ENCODE peak calls at places on chromosomes 5 and 9, in five cellular contexts. R is stimulated activated naive B cell treated with anti-CD40 and anti-IgM and Interleukin-4, amounts not matched to agents 10 μg/mL and 1 μg/mL and 100 μg/mL, for 72 hours; J is GM04503; X is GM12865; M is SK-N-DZ. N is an unnamed sample.

GRCh38 chr9:96621619-96622018 is 2.0 kb upstream of the CDC14B start:
- DNase-seq in J (no peak), X (no peak), R (no peak), M (no peak), N (no peak)

GRCh38 chr9:121455527-121456239 is 44.0 kb downstream of the GGTA1 start:
- DNase-seq in M (no peak), X (peak; percentile 28), J (no peak), R (no peak), N (no peak)

GRCh38 chr9:123437201-123437600 is 81.2 kb downstream of the CRB2 start:
- DNase-seq in J (no peak), X (no peak), M (no peak), R (no peak), N (no peak)

GRCh38 chr9:107285292-107285691 is 2.2 kb downstream of the RAD23B start:
- DNase-seq in R (no peak), X (no peak), J (no peak), M (no peak), N (no peak)

GRCh38 chr5:24365406-24365805 is 279.4 kb downstream of the CDH10 start:
- DNase-seq in J (no peak), X (no peak), R (no peak), M (no peak), N (no peak)

GRCh38 chr5:32172908-32173393 is 1.2 kb downstream of the GOLPH3 start:
- DNase-seq in X (no peak), R (no peak), J (no peak), M (no peak), N (no peak)

GRCh38 chr5:168408561-168409321 is 77.5 kb upstream of the RARS1 start:
- DNase-seq in M (no peak), R (no peak), X (no peak), J (no peak), N (no peak)

GRCh38 chr9:112644449-112644965 is 73.4 kb downstream of the INIP start:
- DNase-seq in X (no peak), M (no peak), R (no peak), J (no peak), N (no peak)

GRCh38 chr5:31574777-31575176 is 42.7 kb downstream of the C5orf22 start:
- DNase-seq in R (no peak), M (no peak), J (no peak), X (no peak), N (no peak)

GRCh38 chr5:64722588-64722987 is 32.3 kb downstream of the SHISAL2B start:
- DNase-seq in X (no peak), J (no peak), R (no peak), M (peak; percentile 10), N (no peak)

GRCh38 chr5:173926359-173926758 is 38.2 kb downstream of the CPEB4 start:
- DNase-seq in X (no peak), M (no peak), J (no peak), R (no peak), N (no peak)

GRCh38 chr5:111173476-111173875 is 50.7 kb upstream of the CAMK4 start:
- DNase-seq in J (no peak), R (no peak), X (no peak), M (no peak), N (no peak)

GRCh38 chr5:9381464-9381863 is 164.4 kb downstream of the SEMA5A start:
- DNase-seq in R (no peak), M (no peak), J (no peak), X (peak; percentile 81), N (no peak)

GRCh38 chr9:2093920-2094597 is 78.9 kb downstream of the SMARCA2 start:
- DNase-seq in J (peak; percentile 65), X (no peak), R (no peak), M (no peak), N (no peak)

GRCh38 chr9:8451146-8451545 is 651.6 kb upstream of the DMAC1 start:
- DNase-seq in M (no peak), J (no peak), R (no peak), X (no peak), N (no peak)

GRCh38 chr5:137575847-137576246 is 76.7 kb upstream of the SPOCK1 start:
- DNase-seq in M (no peak), R (no peak), J (no peak), X (no peak), N (peak; percentile 50)

N was measured in NCI-H460.